ENCODE peak calls at places on chromosomes 5 and 9, in eight cellular contexts. W is fibroblast of gingiva; X is bronchial epithelial cell; B is left colon; A is AML-193; H is cerebellum; V is activated CD4-positive, CD25-positive, alpha-beta regulatory T cell treated with anti-CD3 and anti-CD28 coated beads, Interleukin-2, amount 50 U/mL, for 72 hours; L is stimulated activated CD8-positive, alpha-beta memory T cell treated with anti-CD3 and anti-CD28 coated beads, Interleukin-7, amount 100 ng/mL, for 4 hours. D is an unnamed sample.

GRCh38 chr5:112483704-112484103 is 64.6 kb upstream of the EPB41L4A start:
- DNase-seq in H (no peak), W (no peak), A (no peak), X (no peak), L (no peak), V (no peak), B (no peak), D (no peak)

GRCh38 chr5:179330186-179330900 is 14.9 kb downstream of the ADAMTS2 start:
- DNase-seq in H (no peak), B (no peak), A (no peak), W (no peak), L (no peak), X (no peak), V (no peak), D (no peak)

GRCh38 chr9:120892748-120893584 is 16.0 kb upstream of the PHF19 start:
- DNase-seq in V (no peak), L (peak), W (peak), X (peak), B (no peak), H (no peak), A (peak), D (peak)

GRCh38 chr9:127237801-127238200 is 26.8 kb upstream of the GARNL3 start:
- DNase-seq in V (no peak), W (no peak), X (peak), B (no peak), L (no peak), H (no peak), A (no peak), D (no peak)

GRCh38 chr5:154940772-154941620 is at the start of gene MRPL22:
- DNase-seq in H (peak), L (peak), W (peak), V (peak), X (peak), A (peak), B (peak), D (peak)

GRCh38 chr5:80245986-80246781 is 9.7 kb downstream of the SERINC5 start:
- DNase-seq in V (no peak), H (no peak), W (peak), B (no peak), L (no peak), A (no peak), X (no peak), D (no peak)

GRCh38 chr5:178432421-178433272 is 157.5 kb downstream of the COL23A1 start:
- DNase-seq in B (no peak), H (no peak), X (no peak), V (no peak), L (no peak), W (no peak), A (no peak), D (no peak)

GRCh38 chr9:119004618-119004990 is 364.6 kb downstream of the BRINP1 start:
- DNase-seq in W (peak), V (no peak), L (no peak), H (peak), X (no peak), B (peak), A (no peak), D (peak)

GRCh38 chr9:85208666-85209065 is 533.1 kb downstream of the AGTPBP1 start:
- DNase-seq in B (no peak), A (no peak), W (no peak), V (no peak), H (no peak), L (no peak), X (no peak), D (no peak)

GRCh38 chr9:104961238-104961637 is 33.3 kb upstream of the ABCA1 start:
- DNase-seq in A (peak), H (no peak), L (peak), X (peak), W (no peak), V (peak), B (peak), D (peak)

GRCh38 chr9:133161542-133161950 is 2.2 kb downstream of the GBGT1 start:
- DNase-seq in B (no peak), X (no peak), H (no peak), W (no peak), V (no peak), L (no peak), A (no peak), D (no peak)

GRCh38 chr5:119379929-119380328 is 24.1 kb downstream of the TNFAIP8 start:
- DNase-seq in H (no peak), A (no peak), W (no peak), V (no peak), B (no peak), L (no peak), X (no peak), D (no peak)

GRCh38 chr5:173718469-173718868 is 102.0 kb upstream of the BOD1 start:
- DNase-seq in V (no peak), L (no peak), W (no peak), B (no peak), A (no peak), X (no peak), H (no peak), D (no peak)